ENCODE peak calls at places on chromosomes 12 and 14, in nine cellular contexts. F is C1 segment of cervical spinal cord; Q is endothelial cell of umbilical vein; A is NCI-H1048; L is D341Med; I is activated CD4-positive, CD25-positive, alpha-beta regulatory T cell; C is hippocampal formation; Z is brain microvascular endothelial cell; N is B cell. E is an unnamed sample.

GRCh38 chr12:82832091-82832490 is 145.4 kb downstream of the TMTC2 start:
- DNase-seq in A (no peak), C (no peak), Q (no peak), N (no peak), I (no peak), L (no peak), Z (no peak), F (no peak), E (no peak)

GRCh38 chr14:104143071-104143470 is 4.7 kb downstream of the KIF26A start:
- DNase-seq in L (no peak), C (no peak), I (no peak), A (no peak), Q (no peak), Z (no peak), N (no peak), F (no peak), E (no peak)

GRCh38 chr14:104268725-104269436 is 130.5 kb downstream of the KIF26A start:
- DNase-seq in Q (no peak), A (no peak), I (no peak), F (no peak), N (no peak), C (no peak), L (peak), Z (no peak), E (no peak)

GRCh38 chr12:2582631-2583616 is 211.8 kb upstream of the FKBP4 start:
- DNase-seq in F (no peak), Q (peak), I (peak), C (peak), Z (no peak), A (no peak), N (peak), L (peak), E (peak)

GRCh38 chr12:82176761-82177490 is 181.3 kb downstream of the CCDC59 start:
- DNase-seq in F (no peak), N (no peak), C (no peak), Z (peak), Q (no peak), A (no peak), L (no peak), I (no peak), E (no peak)

GRCh38 chr14:58878740-58879139 is 241.0 kb downstream of the DACT1 start:
- DNase-seq in A (no peak), F (no peak), I (no peak), Q (no peak), N (no peak), Z (peak), C (no peak), L (no peak), E (no peak)

GRCh38 chr12:93361159-93361919 is 16.4 kb upstream of the NUDT4 start:
- DNase-seq in I (no peak), Z (no peak), A (no peak), N (no peak), L (peak), C (peak), F (no peak), Q (no peak), E (no peak)

GRCh38 chr12:15823360-15824128 is 34.4 kb upstream of the EPS8 start:
- DNase-seq in Q (no peak), I (no peak), C (no peak), Z (no peak), N (no peak), L (no peak), A (no peak), F (no peak), E (no peak)

GRCh38 chr12:102120886-102121285 is 903 bp downstream of the PARPBP start:
- DNase-seq in A (no peak), N (no peak), F (no peak), Z (peak), C (no peak), I (no peak), L (peak), Q (peak), E (no peak)

GRCh38 chr14:104797112-104798044 is 1.8 kb upstream of the AKT1 start:
- DNase-seq in A (no peak), F (no peak), I (no peak), N (no peak), Q (no peak), Z (no peak), C (no peak), L (no peak), E (no peak)

GRCh38 chr12:28089363-28089762 is 100.9 kb upstream of the CCDC91 start:
- DNase-seq in F (no peak), N (no peak), C (no peak), A (no peak), Q (peak), I (no peak), L (no peak), Z (peak), E (no peak)

GRCh38 chr12:85057370-85057963 is 21.3 kb downstream of the LRRIQ1 start:
- DNase-seq in F (no peak), I (no peak), N (no peak), A (no peak), Q (peak), L (peak), C (no peak), Z (peak), E (no peak)

GRCh38 chr12:127450822-127451221 is 816.1 kb upstream of the TMEM132C start:
- DNase-seq in Z (no peak), F (no peak), I (no peak), C (no peak), L (no peak), A (no peak), Q (no peak), N (no peak), E (no peak)

GRCh38 chr12:45518516-45519235 is 210.8 kb upstream of the ARID2 start:
- DNase-seq in A (no peak), F (no peak), N (peak), C (no peak), I (no peak), Q (no peak), L (no peak), Z (no peak), E (no peak)

GRCh38 chr14:29529418-29529817 is 398.2 kb downstream of the PRKD1 start:
- DNase-seq in I (no peak), Q (peak), N (no peak), Z (no peak), F (no peak), L (peak), A (no peak), C (no peak), E (no peak)

GRCh38 chr14:100215330-100215885 is 23.5 kb upstream of the YY1 start:
- DNase-seq in A (no peak), L (no peak), Q (no peak), N (no peak), I (no peak), F (no peak), Z (no peak), C (no peak), E (no peak)

GRCh38 chr14:69713127-69713800 is 53.7 kb upstream of the SRSF5 start:
- DNase-seq in L (peak), Z (no peak), F (no peak), A (no peak), N (no peak), C (no peak), Q (peak), I (no peak), E (no peak)

GRCh38 chr14:99272669-99273024 is 650 bp upstream of the BCL11B start:
- DNase-seq in Q (no peak), N (no peak), Z (no peak), L (no peak), A (no peak), F (no peak), C (no peak), I (no peak), E (no peak)